ENCODE peak calls at places on chromosomes 7 and 10, in six cellular contexts. One of them, this sample, is unnamed.
A peak's percentile ranks its signal among the peaks of the same experiment; 100 is the strongest.

GRCh38 chr7:20114463-20114862 is 102.7 kb downstream of the MACC1 start:
- DNase-seq in mammary epithelial cell: no peak
- DNase-seq in tibial artery: no peak
- DNase-seq in PC-3: no peak
- DNase-seq in right cardiac atrium: no peak
- DNase-seq in HCT116: no peak
- DNase-seq in this sample: no peak

GRCh38 chr10:103177123-103177522 is 15.9 kb downstream of the NT5C2 start:
- DNase-seq in mammary epithelial cell: no peak
- DNase-seq in tibial artery: no peak
- DNase-seq in PC-3: no peak
- DNase-seq in right cardiac atrium: no peak
- DNase-seq in HCT116: no peak
- DNase-seq in this sample: no peak

GRCh38 chr7:27154901-27155815 is 1.3 kb downstream of the HOXA7 start:
- DNase-seq in mammary epithelial cell: peak; percentile 84
- DNase-seq in tibial artery: no peak
- DNase-seq in PC-3: no peak
- DNase-seq in right cardiac atrium: no peak
- DNase-seq in HCT116: no peak
- DNase-seq in this sample: no peak

GRCh38 chr10:18737236-18737635 is 78.0 kb downstream of the ARL5B start:
- DNase-seq in mammary epithelial cell: no peak
- DNase-seq in tibial artery: no peak
- DNase-seq in PC-3: peak; percentile 79
- DNase-seq in right cardiac atrium: no peak
- DNase-seq in HCT116: no peak
- DNase-seq in this sample: no peak

GRCh38 chr7:92669616-92670153 is 79.5 kb upstream of the FAM133B start:
- DNase-seq in mammary epithelial cell: peak; percentile 80
- DNase-seq in tibial artery: no peak
- DNase-seq in PC-3: no peak
- DNase-seq in right cardiac atrium: no peak
- DNase-seq in HCT116: no peak
- DNase-seq in this sample: no peak

GRCh38 chr10:112208292-112208691 is 24.7 kb upstream of the GPAM start:
- DNase-seq in mammary epithelial cell: no peak
- DNase-seq in tibial artery: no peak
- DNase-seq in PC-3: no peak
- DNase-seq in right cardiac atrium: no peak
- DNase-seq in HCT116: no peak
- DNase-seq in this sample: no peak

GRCh38 chr7:91941450-91941849 is 788 bp downstream of the AKAP9 start:
- DNase-seq in mammary epithelial cell: peak; percentile 44
- DNase-seq in tibial artery: no peak
- DNase-seq in PC-3: peak; percentile 41
- DNase-seq in right cardiac atrium: peak; percentile 45
- DNase-seq in HCT116: no peak
- DNase-seq in this sample: peak; percentile 30

GRCh38 chr7:93327006-93327633 is 95.0 kb downstream of the VPS50 start:
- DNase-seq in mammary epithelial cell: peak; percentile 79
- DNase-seq in tibial artery: no peak
- DNase-seq in PC-3: peak; percentile 58
- DNase-seq in right cardiac atrium: no peak
- DNase-seq in HCT116: peak; percentile 15
- DNase-seq in this sample: peak; percentile 74

GRCh38 chr10:119742988-119743646 is 17.3 kb downstream of the INPP5F start:
- DNase-seq in mammary epithelial cell: no peak
- DNase-seq in tibial artery: no peak
- DNase-seq in PC-3: no peak
- DNase-seq in right cardiac atrium: no peak
- DNase-seq in HCT116: no peak
- DNase-seq in this sample: no peak

GRCh38 chr10:99908512-99908911 is 101.2 kb downstream of the DNMBP start:
- DNase-seq in mammary epithelial cell: peak; percentile 72
- DNase-seq in tibial artery: no peak
- DNase-seq in PC-3: no peak
- DNase-seq in right cardiac atrium: no peak
- DNase-seq in HCT116: no peak
- DNase-seq in this sample: no peak

GRCh38 chr10:132545659-132546367 is 8.2 kb downstream of the INPP5A start:
- DNase-seq in mammary epithelial cell: no peak
- DNase-seq in tibial artery: peak; percentile 62
- DNase-seq in PC-3: no peak
- DNase-seq in right cardiac atrium: no peak
- DNase-seq in HCT116: no peak
- DNase-seq in this sample: no peak

DNA sequence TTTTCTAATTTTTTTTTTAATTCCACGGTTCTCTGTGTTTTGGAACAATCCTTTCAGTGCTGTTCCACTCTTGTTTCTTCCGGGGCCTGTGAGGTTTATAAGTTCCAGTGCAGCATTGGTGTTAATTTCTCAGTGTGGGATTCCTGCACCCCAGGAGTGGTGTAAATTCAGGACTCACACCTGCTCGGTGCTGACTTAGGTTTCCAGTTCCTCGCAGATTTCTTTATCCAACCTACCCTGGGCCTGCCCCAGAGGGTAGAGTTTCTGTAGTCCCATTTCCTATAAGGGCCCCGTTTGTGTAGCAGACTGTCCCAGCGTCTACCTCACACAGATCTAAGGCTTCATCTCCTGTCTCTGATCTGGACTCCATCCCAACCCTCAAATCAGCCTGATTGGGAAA is 27.4 kb upstream of the MET start:
- DNase-seq in mammary epithelial cell: no peak
- DNase-seq in tibial artery: no peak
- DNase-seq in PC-3: no peak
- DNase-seq in right cardiac atrium: no peak
- DNase-seq in HCT116: no peak
- DNase-seq in this sample: no peak
- H3K4me3 ChIP-seq in mammary epithelial cell: no peak overlapping the region
- H3K4me3 ChIP-seq in tibial artery: no peak overlapping the region
- H3K4me3 ChIP-seq in PC-3: no peak overlapping the region
- H3K4me3 ChIP-seq in right cardiac atrium: no peak overlapping the region
- H3K4me3 ChIP-seq in HCT116: no peak overlapping the region
- H3K4me3 ChIP-seq in this sample: no peak overlapping the region

GRCh38 chr10:114515515-114515914 is 111.2 kb upstream of the AFAP1L2 start:
- DNase-seq in mammary epithelial cell: no peak
- DNase-seq in tibial artery: no peak
- DNase-seq in PC-3: no peak
- DNase-seq in right cardiac atrium: no peak
- DNase-seq in HCT116: no peak
- DNase-seq in this sample: no peak
- H3K4me1 ChIP-seq in mammary epithelial cell: peaks cover 29% of the 10 kb centered on the region
- H3K4me1 ChIP-seq in tibial artery: no peaks in the 10 kb centered on the region
- H3K4me1 ChIP-seq in PC-3: peaks cover 36% of the 10 kb centered on the region
- H3K4me1 ChIP-seq in right cardiac atrium: peaks cover 17% of the 10 kb centered on the region
- H3K4me1 ChIP-seq in HCT116: peaks cover 23% of the 10 kb centered on the region
- H3K4me1 ChIP-seq in this sample: peaks cover 23% of the 10 kb centered on the region

DNA sequence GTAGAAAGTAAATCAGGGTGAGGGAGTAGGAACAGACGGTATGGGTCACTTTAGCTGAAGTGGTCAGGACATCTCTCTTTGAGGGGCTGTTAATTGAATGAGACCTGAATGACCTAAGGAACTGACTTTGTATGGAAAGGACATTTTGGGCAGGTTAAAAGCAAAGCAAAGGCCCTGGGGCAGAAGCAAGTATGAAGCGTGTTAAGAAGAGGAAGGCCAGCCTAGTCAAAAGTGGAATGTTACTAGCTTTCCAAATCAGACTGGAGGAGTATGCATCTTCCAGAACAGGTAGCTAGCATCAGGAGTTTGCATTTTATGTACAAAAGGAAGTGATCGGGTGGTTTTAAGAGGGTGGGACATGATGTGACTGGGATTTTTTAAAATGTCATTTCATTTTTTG is 70.9 kb upstream of the PCGF5 start:
- DNase-seq in mammary epithelial cell: no peak
- DNase-seq in tibial artery: no peak
- DNase-seq in PC-3: no peak
- DNase-seq in right cardiac atrium: no peak
- DNase-seq in HCT116: no peak
- DNase-seq in this sample: no peak
- H3K27ac ChIP-seq in mammary epithelial cell: no peak overlapping the region
- H3K27ac ChIP-seq in tibial artery: no peak overlapping the region
- H3K27ac ChIP-seq in PC-3: no peak overlapping the region
- H3K27ac ChIP-seq in right cardiac atrium: no peak overlapping the region
- H3K27ac ChIP-seq in HCT116: no peak overlapping the region
- H3K27ac ChIP-seq in this sample: no peak overlapping the region

GRCh38 chr7:135964254-135964653 is 12.9 kb downstream of the MTPN start:
- DNase-seq in mammary epithelial cell: no peak
- DNase-seq in tibial artery: no peak
- DNase-seq in PC-3: no peak
- DNase-seq in right cardiac atrium: no peak
- DNase-seq in HCT116: no peak
- DNase-seq in this sample: no peak
- H3K4me3 ChIP-seq in mammary epithelial cell: no peak overlapping the region
- H3K4me3 ChIP-seq in tibial artery: no peak overlapping the region
- H3K4me3 ChIP-seq in PC-3: no peak overlapping the region
- H3K4me3 ChIP-seq in right cardiac atrium: no peak overlapping the region
- H3K4me3 ChIP-seq in HCT116: no peak overlapping the region
- H3K4me3 ChIP-seq in this sample: no peak overlapping the region

DNA sequence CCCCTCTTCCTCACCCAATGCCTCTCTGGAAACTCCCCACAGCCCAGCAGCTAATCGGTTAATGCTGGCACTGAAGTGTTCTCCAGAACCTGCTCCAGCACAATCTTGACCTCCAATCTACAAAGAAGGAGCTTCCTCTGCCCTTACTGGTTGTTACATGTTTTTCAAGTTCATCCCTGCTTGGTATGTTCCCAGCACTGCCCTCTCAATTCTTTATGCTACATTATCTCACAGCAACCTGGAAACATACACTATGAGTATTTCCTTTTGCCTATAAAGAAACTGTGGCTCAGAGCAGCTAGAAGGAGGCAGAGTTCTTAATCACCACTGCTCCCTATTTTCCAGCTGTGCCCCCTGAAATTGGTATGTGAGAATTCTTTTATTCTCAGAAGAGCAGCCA is 84.1 kb upstream of the KMT2E start:
- DNase-seq in mammary epithelial cell: peak; percentile 74
- DNase-seq in tibial artery: no peak
- DNase-seq in PC-3: no peak
- DNase-seq in right cardiac atrium: no peak
- DNase-seq in HCT116: no peak
- DNase-seq in this sample: no peak
- H3K4me1 ChIP-seq in mammary epithelial cell: peaks cover 6% of the 10 kb centered on the region
- H3K4me1 ChIP-seq in tibial artery: no peaks in the 10 kb centered on the region
- H3K4me1 ChIP-seq in PC-3: no peaks in the 10 kb centered on the region
- H3K4me1 ChIP-seq in right cardiac atrium: no peaks in the 10 kb centered on the region
- H3K4me1 ChIP-seq in HCT116: no peaks in the 10 kb centered on the region
- H3K4me1 ChIP-seq in this sample: no peaks in the 10 kb centered on the region

DNA sequence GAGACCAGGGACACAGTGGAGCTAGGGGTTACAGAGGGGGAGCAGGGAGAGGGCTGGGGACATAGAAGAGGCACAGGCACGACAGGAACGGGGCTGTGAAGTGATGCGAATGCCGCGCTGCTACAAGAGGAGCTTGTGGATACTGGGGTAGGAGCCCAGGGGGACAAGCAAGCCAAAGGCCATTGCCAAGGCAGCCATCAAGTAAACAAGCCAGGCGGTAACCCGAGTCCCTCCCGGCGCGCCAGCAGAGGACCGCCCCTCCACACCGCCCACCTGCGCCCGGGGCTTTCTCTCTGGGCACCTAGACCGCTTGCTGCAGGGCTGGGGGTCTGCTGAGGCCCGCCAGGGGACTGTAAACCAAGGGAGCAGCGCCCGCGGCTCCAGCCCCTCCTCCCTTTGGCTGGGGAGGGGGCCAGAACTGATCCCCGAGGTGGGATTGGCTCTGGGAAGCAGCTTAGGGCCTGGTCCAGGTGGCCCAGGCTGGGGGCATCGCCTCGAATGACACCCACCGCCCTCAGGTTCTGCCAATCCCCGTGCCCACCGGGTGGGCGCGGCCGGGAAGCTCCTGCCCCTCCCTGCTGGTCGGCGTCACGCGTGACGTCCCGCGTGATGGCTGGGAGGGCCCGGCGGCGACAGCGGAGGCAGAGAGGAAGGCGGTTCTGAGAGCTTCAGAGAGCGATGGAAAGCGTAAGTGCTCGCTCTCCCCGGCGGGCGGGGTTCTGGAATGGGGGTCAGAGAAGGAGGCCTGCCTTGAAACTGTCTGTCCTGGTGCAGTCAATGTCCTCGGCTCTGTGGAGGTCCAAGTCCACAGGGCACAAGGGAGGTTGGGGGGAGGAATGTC is 982 bp downstream of the SFXN3 start:
- DNase-seq in mammary epithelial cell: no peak
- DNase-seq in tibial artery: peak; percentile 94
- DNase-seq in PC-3: peak; percentile 48
- DNase-seq in right cardiac atrium: peak; percentile 87
- DNase-seq in HCT116: no peak
- DNase-seq in this sample: peak; percentile 74
- H3K27ac ChIP-seq in mammary epithelial cell: peak overlapping the region; percentile 81
- H3K27ac ChIP-seq in tibial artery: peak overlapping the region; percentile 99
- H3K27ac ChIP-seq in PC-3: peak overlapping the region; percentile 95
- H3K27ac ChIP-seq in right cardiac atrium: peak overlapping the region; percentile 80
- H3K27ac ChIP-seq in HCT116: peak overlapping the region; percentile 81
- H3K27ac ChIP-seq in this sample: peak overlapping the region; percentile 87

DNA sequence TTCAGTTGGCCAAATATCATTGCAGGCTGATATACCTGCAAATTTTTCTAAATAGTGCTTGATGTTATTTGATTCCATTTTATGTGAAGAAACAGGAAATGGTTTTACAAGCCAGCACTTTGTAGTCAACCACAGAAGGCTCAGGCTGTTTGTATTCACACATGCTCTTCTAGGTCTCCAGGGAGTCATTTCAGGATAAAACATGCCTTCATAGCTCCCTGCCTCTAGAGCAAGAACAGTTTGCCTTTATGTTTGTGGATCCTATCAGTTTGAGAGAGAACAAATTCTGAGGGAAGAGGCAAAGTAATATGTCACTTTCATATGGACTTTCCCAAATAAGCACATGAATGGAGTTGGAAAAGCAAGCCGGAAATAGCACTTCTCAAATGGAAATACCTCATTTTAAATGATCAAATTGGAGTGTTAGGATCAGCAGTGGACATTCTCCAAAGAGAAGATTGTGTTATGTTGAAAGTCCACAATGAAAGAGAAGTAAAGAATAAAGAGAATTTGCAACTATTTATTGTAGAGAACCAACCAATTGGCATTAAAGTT is 277.6 kb downstream of the KCND2 start:
- DNase-seq in mammary epithelial cell: peak; percentile 8
- DNase-seq in tibial artery: no peak
- DNase-seq in PC-3: peak; percentile 14
- DNase-seq in right cardiac atrium: no peak
- DNase-seq in HCT116: no peak
- DNase-seq in this sample: no peak
- H3K4me3 ChIP-seq in mammary epithelial cell: no peak overlapping the region
- H3K4me3 ChIP-seq in tibial artery: no peak overlapping the region
- H3K4me3 ChIP-seq in PC-3: no peak overlapping the region
- H3K4me3 ChIP-seq in right cardiac atrium: no peak overlapping the region
- H3K4me3 ChIP-seq in HCT116: no peak overlapping the region
- H3K4me3 ChIP-seq in this sample: no peak overlapping the region